ENCODE peak calls at places on chromosomes 6 and 20, in eight cellular contexts. Y is cardiac muscle cell, T is iPS DF 6.9, L is SJSA1, B is body of pancreas, I is heart left ventricle, U is PC-3, V is hepatocyte. C is an unnamed sample.

GRCh38 chr6:34235605-34236422 is 859 bp upstream of the HMGA1 start:
- DNase-seq in Y (peak), T (no peak), L (no peak), B (peak), I (peak), U (peak), V (peak), C (peak)

GRCh38 chr6:109623288-109623687 is 67.7 kb downstream of the AK9 start:
- DNase-seq in Y (no peak), T (no peak), L (no peak), B (no peak), I (no peak), U (no peak), V (no peak), C (no peak)

GRCh38 chr6:149405823-149406765 is 6.0 kb downstream of the SUMO4 start:
- DNase-seq in Y (peak), T (no peak), L (no peak), B (no peak), I (no peak), U (no peak), V (no peak), C (no peak)

GRCh38 chr20:50304501-50304856 is 113.8 kb downstream of the CEBPB start:
- DNase-seq in Y (peak), T (no peak), L (peak), B (peak), I (peak), U (no peak), V (peak), C (no peak)

GRCh38 chr6:16089232-16089843 is 39.5 kb upstream of the MYLIP start:
- DNase-seq in Y (peak), T (no peak), L (no peak), B (no peak), I (no peak), U (peak), V (no peak), C (no peak)

GRCh38 chr20:2142649-2143048 is 41.0 kb downstream of the STK35 start:
- DNase-seq in Y (no peak), T (no peak), L (no peak), B (no peak), I (peak), U (no peak), V (no peak), C (no peak)

GRCh38 chr20:41837669-41838224 is 219.6 kb upstream of the CHD6 start:
- DNase-seq in Y (no peak), T (no peak), L (no peak), B (no peak), I (no peak), U (no peak), V (no peak), C (no peak)

GRCh38 chr6:3296537-3297453 is 38.0 kb downstream of the PSMG4 start:
- DNase-seq in Y (no peak), T (no peak), L (peak), B (no peak), I (no peak), U (peak), V (no peak), C (peak)

GRCh38 chr20:59577809-59578601 is 26.3 kb upstream of the PHACTR3 start:
- DNase-seq in Y (no peak), T (no peak), L (no peak), B (no peak), I (no peak), U (no peak), V (no peak), C (no peak)

GRCh38 chr20:59578602-59579403 is 25.5 kb upstream of the PHACTR3 start:
- DNase-seq in Y (no peak), T (no peak), L (no peak), B (no peak), I (no peak), U (no peak), V (no peak), C (no peak)

GRCh38 chr20:59580991-59581401 is 23.3 kb upstream of the PHACTR3 start:
- DNase-seq in Y (no peak), T (no peak), L (no peak), B (no peak), I (no peak), U (no peak), V (no peak), C (no peak)

GRCh38 chr20:59580208-59580980 is 23.9 kb upstream of the PHACTR3 start:
- DNase-seq in Y (peak), T (no peak), L (no peak), B (no peak), I (no peak), U (no peak), V (no peak), C (no peak)

GRCh38 chr20:59579404-59580207 is 24.7 kb upstream of the PHACTR3 start:
- DNase-seq in Y (no peak), T (no peak), L (no peak), B (no peak), I (no peak), U (no peak), V (no peak), C (no peak)
- H3K4me3 ChIP-seq in Y (no peak), T (no peak), L (no peak), B (no peak), I (no peak), U (no peak), V (no peak), C (no peak)

GRCh38 chr20:12051206-12052163 is 133.8 kb downstream of the BTBD3 start:
- DNase-seq in Y (peak), T (no peak), L (no peak), B (no peak), I (no peak), U (no peak), V (no peak), C (no peak)
- H3K27ac ChIP-seq in Y (no peak), T (no peak), L (no peak), B (no peak), I (no peak), U (no peak), V (peak), C (no peak)

GRCh38 chr6:46327769-46328168 is 157.0 kb upstream of the ENPP5 start:
- DNase-seq in Y (no peak), T (no peak), L (no peak), B (no peak), I (no peak), U (no peak), V (no peak), C (no peak)

GRCh38 chr6:46323966-46324622 is 153.3 kb upstream of the ENPP5 start:
- DNase-seq in Y (no peak), T (no peak), L (no peak), B (no peak), I (no peak), U (no peak), V (no peak), C (no peak)

GRCh38 chr6:46323312-46323965 is 152.7 kb upstream of the ENPP5 start:
- DNase-seq in Y (peak), T (no peak), L (no peak), B (no peak), I (no peak), U (peak), V (peak), C (no peak)

GRCh38 chr6:46325561-46326525 is 155.1 kb upstream of the ENPP5 start:
- DNase-seq in Y (peak), T (no peak), L (no peak), B (no peak), I (no peak), U (peak), V (peak), C (peak)

DNA sequence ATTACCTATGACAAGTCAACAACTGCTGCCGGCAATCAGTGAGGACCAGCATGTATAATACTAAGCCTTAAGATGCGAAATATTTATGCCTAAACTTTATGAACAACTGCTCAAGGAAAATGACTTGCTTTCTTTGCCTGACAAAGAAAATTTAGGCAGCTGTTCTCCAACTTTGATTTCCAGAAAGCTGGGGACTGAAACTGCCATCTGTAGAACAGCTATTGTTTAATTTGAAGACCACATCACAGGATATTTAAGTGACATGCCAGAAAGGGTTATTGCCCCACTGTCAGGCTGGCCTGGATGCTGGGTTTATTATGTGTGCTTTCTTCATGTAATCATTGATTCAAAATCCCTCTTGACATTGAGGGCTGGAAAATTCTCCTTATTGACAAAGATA is 153.9 kb upstream of the ENPP5 start:
- DNase-seq in Y (no peak), T (no peak), L (no peak), B (no peak), I (no peak), U (no peak), V (no peak), C (no peak)
- H3K4me3 ChIP-seq in Y (no peak), T (no peak), L (no peak), B (no peak), I (no peak), U (no peak), V (no peak), C (no peak)

GRCh38 chr6:134436281-134436815 is 118.4 kb upstream of the SGK1 start:
- DNase-seq in Y (peak), T (no peak), L (peak), B (peak), I (no peak), U (peak), V (peak), C (no peak)
- H3K27ac ChIP-seq in Y (no peak), T (no peak), L (peak), B (no peak), I (no peak), U (peak), V (no peak), C (no peak)

GRCh38 chr6:53046274-53046673 is 18.9 kb upstream of the FBXO9 start:
- DNase-seq in Y (no peak), T (no peak), L (no peak), B (no peak), I (no peak), U (no peak), V (no peak), C (no peak)

GRCh38 chr6:53043626-53044025 is 21.6 kb upstream of the FBXO9 start:
- DNase-seq in Y (peak), T (no peak), L (peak), B (no peak), I (no peak), U (peak), V (no peak), C (peak)

GRCh38 chr6:53044071-53044470 is 21.1 kb upstream of the FBXO9 start:
- DNase-seq in Y (peak), T (no peak), L (peak), B (no peak), I (peak), U (no peak), V (peak), C (peak)

GRCh38 chr6:53042112-53042511 is 23.1 kb upstream of the FBXO9 start:
- DNase-seq in Y (peak), T (no peak), L (no peak), B (no peak), I (no peak), U (peak), V (no peak), C (no peak)

DNA sequence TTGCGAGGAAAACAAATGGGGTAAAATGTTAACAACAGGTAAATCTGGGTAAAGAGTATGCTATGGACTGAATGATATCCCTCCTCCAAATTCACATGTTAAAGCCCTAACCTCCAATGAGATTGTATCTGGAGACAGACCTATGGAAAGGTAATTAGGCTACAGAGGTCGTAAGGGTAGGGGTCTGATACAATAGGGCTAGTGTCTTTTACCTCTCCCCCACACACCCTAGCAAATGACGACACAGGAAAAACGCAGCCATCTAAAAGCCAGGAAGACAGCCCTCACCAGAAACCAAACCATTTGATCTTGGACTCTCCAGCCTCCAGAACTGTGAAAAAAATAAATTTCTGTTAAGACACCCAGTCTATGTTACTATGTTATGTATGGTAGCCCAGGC is 20.6 kb upstream of the FBXO9 start:
- DNase-seq in Y (no peak), T (no peak), L (no peak), B (no peak), I (no peak), U (no peak), V (no peak), C (no peak)
- H3K4me3 ChIP-seq in Y (no peak), T (no peak), L (no peak), B (no peak), I (no peak), U (no peak), V (no peak), C (no peak)